ENCODE peak calls at places on chromosomes 5 and 9, in five cellular contexts. X, V, F, Q and N are unnamed samples.

GRCh38 chr5:103259705-103260355 is 1.3 kb downstream of the MACIR start:
- DNase-seq in F (peak; percentile 53), V (peak; percentile 71), X (peak; percentile 54), Q (peak; percentile 19), N (peak; percentile 48)

GRCh38 chr9:85319946-85320345 is 421.8 kb downstream of the AGTPBP1 start:
- DNase-seq in F (no peak), Q (no peak), X (no peak), V (no peak), N (no peak)

GRCh38 chr9:79672891-79673290 is 101.1 kb downstream of the TLE4 start:
- DNase-seq in X (no peak), V (no peak), F (no peak), Q (no peak), N (no peak)

GRCh38 chr5:116900793-116901192 is 326.2 kb upstream of the SEMA6A start:
- DNase-seq in X (no peak), V (no peak), F (no peak), Q (no peak), N (no peak)

GRCh38 chr9:112348257-112348992 is 15.0 kb upstream of the PTBP3 start:
- DNase-seq in Q (peak; percentile 49), X (peak; percentile 91), F (peak; percentile 64), V (peak; percentile 95), N (peak; percentile 97)

GRCh38 chr5:140833993-140834392 is at the start of gene PCDHA7:
- DNase-seq in X (no peak), Q (peak; percentile 32), V (no peak), F (no peak), N (no peak)

GRCh38 chr5:67395790-67396418 is 199.3 kb upstream of the CD180 start:
- DNase-seq in V (no peak), X (no peak), Q (no peak), F (no peak), N (no peak)

GRCh38 chr5:35828092-35828598 is 28.5 kb upstream of the IL7R start:
- DNase-seq in V (no peak), X (no peak), F (no peak), Q (no peak), N (no peak)

GRCh38 chr5:171523781-171524180 is 104.3 kb downstream of the FGF18 start:
- DNase-seq in Q (no peak), V (no peak), F (no peak), X (no peak), N (no peak)

GRCh38 chr9:132833451-132834130 is 44.5 kb downstream of the AK8 start:
- DNase-seq in X (no peak), V (no peak), F (no peak), Q (no peak), N (no peak)

GRCh38 chr9:36882117-36882465 is 152.0 kb downstream of the PAX5 start:
- DNase-seq in F (no peak), V (no peak), Q (no peak), X (no peak), N (no peak)

GRCh38 chr9:108897324-108898096 is 35.4 kb downstream of the ACTL7A start:
- DNase-seq in X (no peak), F (no peak), Q (peak; percentile 18), V (no peak), N (no peak)

GRCh38 chr5:97100486-97100885 is 41.9 kb downstream of the LIX1 start:
- DNase-seq in F (no peak), Q (no peak), V (no peak), X (no peak), N (no peak)

GRCh38 chr9:133368249-133368881 is 7.5 kb downstream of the SURF4 start:
- DNase-seq in Q (no peak), F (no peak), V (no peak), X (peak; percentile 52), N (peak; percentile 97)

GRCh38 chr5:138623053-138623452 is 47.9 kb upstream of the HSPA9 start:
- DNase-seq in V (no peak), Q (no peak), F (no peak), X (no peak), N (no peak)

GRCh38 chr9:83430681-83431080 is 107.5 kb downstream of the FRMD3 start:
- DNase-seq in Q (no peak), V (no peak), X (no peak), F (no peak), N (no peak)

GRCh38 chr5:89071101-89071940 is 188.3 kb upstream of the MEF2C start:
- DNase-seq in X (no peak), F (no peak), Q (no peak), V (no peak), N (no peak)

GRCh38 chr5:76811214-76811613 is 7.6 kb upstream of the F2RL1 start:
- DNase-seq in F (no peak), X (no peak), Q (no peak), V (no peak), N (no peak)

GRCh38 chr5:58322453-58322852 is 137.4 kb downstream of the PLK2 start:
- DNase-seq in F (no peak), Q (no peak), X (no peak), V (no peak), N (no peak)

GRCh38 chr5:171695804-171696203 is 89.8 kb upstream of the SMIM23 start:
- DNase-seq in V (no peak), F (no peak), Q (no peak), X (no peak), N (no peak)

GRCh38 chr5:65483474-65484346 is 2.0 kb upstream of the ADAMTS6 start:
- DNase-seq in V (no peak), Q (peak; percentile 63), X (no peak), F (no peak), N (peak; percentile 72)

GRCh38 chr5:7770436-7770835 is 80.5 kb downstream of the CFAP90 start:
- DNase-seq in F (no peak), V (no peak), Q (no peak), X (no peak), N (no peak)

GRCh38 chr9:108257387-108257786 is 598.4 kb downstream of the ACTL7B start:
- DNase-seq in Q (no peak), F (no peak), X (no peak), V (no peak), N (no peak)

GRCh38 chr5:148259288-148259687 is 9.3 kb upstream of the SPINK13 start:
- DNase-seq in X (no peak), V (no peak), F (no peak), Q (no peak), N (no peak)

GRCh38 chr5:154740957-154741356 is 14.2 kb upstream of the LARP1 start:
- DNase-seq in F (no peak), X (no peak), Q (no peak), V (no peak), N (no peak)

GRCh38 chr5:10564838-10565784 is 1.2 kb downstream of the ANKRD33B start:
- DNase-seq in X (no peak), V (peak; percentile 74), Q (no peak), F (no peak), N (no peak)

GRCh38 chr5:142059304-142059940 is 46.6 kb upstream of the GNPDA1 start:
- DNase-seq in F (peak; percentile 38), V (no peak), X (no peak), Q (peak; percentile 20), N (no peak)

GRCh38 chr9:111161015-111161415 is 122.7 kb upstream of the LPAR1 start:
- DNase-seq in F (no peak), V (no peak), X (no peak), Q (no peak), N (no peak)

GRCh38 chr5:1504617-1505016 is 19.1 kb downstream of the LPCAT1 start:
- DNase-seq in F (no peak), X (no peak), Q (no peak), V (no peak), N (no peak)

GRCh38 chr5:1502046-1502736 is 21.6 kb downstream of the LPCAT1 start:
- DNase-seq in V (peak; percentile 78), F (no peak), Q (no peak), X (peak; percentile 41), N (no peak)

GRCh38 chr5:1504244-1504595 is 19.5 kb downstream of the LPCAT1 start:
- DNase-seq in V (no peak), X (no peak), F (no peak), Q (no peak), N (no peak)

GRCh38 chr5:1502737-1503120 is 21.0 kb downstream of the LPCAT1 start:
- DNase-seq in Q (no peak), X (no peak), V (no peak), F (no peak), N (no peak)

DNA sequence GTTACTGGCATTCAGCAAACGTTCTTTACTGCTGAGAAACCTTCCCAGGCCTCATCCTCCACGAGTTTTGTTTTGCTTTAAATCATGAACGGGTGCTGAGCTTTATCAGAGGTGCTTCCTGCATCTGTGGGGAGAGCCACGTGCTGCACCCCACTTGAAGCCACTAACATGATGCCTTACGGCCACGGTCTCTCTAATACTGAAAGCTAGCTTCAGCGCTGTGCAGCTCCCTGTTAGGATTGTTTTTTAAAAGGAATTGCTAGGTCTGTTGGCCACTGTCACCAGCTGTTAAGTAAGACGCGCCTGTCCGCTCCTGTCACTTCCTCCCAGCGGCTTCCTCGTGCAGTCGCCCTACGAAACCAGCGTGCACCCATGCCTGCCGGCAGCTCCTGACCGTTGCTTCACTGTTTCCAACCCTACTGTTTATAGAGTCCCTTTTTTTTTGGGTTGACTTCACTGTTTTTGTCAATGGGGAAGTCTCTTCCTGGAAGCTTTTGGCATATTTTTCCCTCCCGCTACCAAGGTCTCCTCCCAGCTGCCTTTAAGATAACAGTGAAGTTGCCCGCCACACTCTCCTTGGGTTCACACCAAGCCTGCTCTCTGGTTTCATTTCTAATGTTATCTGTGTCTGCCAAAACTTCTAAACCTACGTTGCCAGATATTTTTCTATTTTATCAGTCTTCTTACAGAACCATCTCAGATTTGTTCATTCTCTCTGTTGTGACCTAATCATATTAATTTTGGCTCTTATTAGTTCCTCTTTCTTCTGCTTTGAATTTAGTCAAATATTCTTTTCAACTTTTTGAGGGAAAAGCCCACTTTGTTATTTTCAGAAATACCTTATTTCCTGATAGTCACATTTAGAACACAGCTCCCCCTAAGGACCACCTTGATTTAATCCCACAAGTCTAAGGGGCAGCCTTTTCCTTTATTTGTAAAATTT is 20.2 kb downstream of the LPCAT1 start:
- DNase-seq in Q (no peak), F (no peak), V (peak; percentile 82), X (peak; percentile 49), N (no peak)
- H3K4me1 ChIP-seq in Q (no peaks in the 10 kb centered on the region), F (peaks cover 5% of the 10 kb centered on the region), V (peaks cover 30% of the 10 kb centered on the region), X (peaks cover 7% of the 10 kb centered on the region), N (no peaks in the 10 kb centered on the region)

GRCh38 chr5:33891731-33892418 is at the start of gene ADAMTS12:
- DNase-seq in V (peak; percentile 81), F (peak; percentile 75), X (peak; percentile 24), Q (no peak), N (no peak)
- H3K27ac ChIP-seq in V (peak within 1 kb of the TSS; percentile 54), F (no peak within 1 kb of the TSS), X (peak within 1 kb of the TSS; percentile 54), Q (no peak within 1 kb of the TSS), N (peak within 1 kb of the TSS; percentile 27)

GRCh38 chr9:127780126-127780885 is 1.8 kb upstream of the SH2D3C start:
- DNase-seq in X (no peak), F (no peak), V (no peak), Q (peak; percentile 25), N (no peak)

GRCh38 chr9:127779136-127779981 is 893 bp upstream of the SH2D3C start:
- DNase-seq in F (no peak), V (no peak), Q (no peak), X (peak; percentile 70), N (no peak)

GRCh38 chr9:127777368-127777960 is 1.0 kb downstream of the SH2D3C start:
- DNase-seq in X (no peak), V (no peak), Q (no peak), F (no peak), N (no peak)

GRCh38 chr9:127776919-127777280 is 1.6 kb downstream of the SH2D3C start:
- DNase-seq in Q (no peak), V (no peak), X (no peak), F (no peak), N (no peak)

GRCh38 chr9:127778280-127779135 is at the start of gene SH2D3C:
- DNase-seq in V (peak; percentile 89), Q (no peak), F (no peak), X (peak; percentile 66), N (no peak)
- H3K4me1 ChIP-seq in V (peaks cover 32% of the 10 kb centered on the region), Q (peaks cover 24% of the 10 kb centered on the region), F (no peaks in the 10 kb centered on the region), X (no peaks in the 10 kb centered on the region), N (no peaks in the 10 kb centered on the region)

GRCh38 chr5:43244823-43245565 is 53.0 kb downstream of the NIM1K start:
- DNase-seq in X (no peak), Q (no peak), V (no peak), F (no peak), N (no peak)
- H3K27ac ChIP-seq in X (no peak overlapping the region), Q (no peak overlapping the region), V (no peak overlapping the region), F (no peak overlapping the region), N (no peak overlapping the region)